ENCODE peak calls at places on chromosome 6, in eight cellular contexts. G is MM.1S; Q is CD4-positive, CD25-positive, alpha-beta regulatory T cell; N is adrenal gland; B is BE2C; Y is HepG2; S is heart right ventricle; O is heart left ventricle. F is an unnamed sample.
A peak's percentile ranks its signal among the peaks of the same experiment; 100 is the strongest.

GRCh38 chr6:40719671-40720374 is 132.7 kb upstream of the LRFN2 start:
- DNase-seq in G (no peak), Q (no peak), N (no peak), B (peak; percentile 61), Y (no peak), S (no peak), O (no peak), F (no peak)

GRCh38 chr6:338815-339262 is 46.6 kb downstream of the DUSP22 start:
- DNase-seq in G (no peak), Q (no peak), N (no peak), B (no peak), Y (no peak), S (no peak), O (no peak), F (no peak)

GRCh38 chr6:161189891-161190290 is 84.0 kb downstream of the AGPAT4 start:
- DNase-seq in G (no peak), Q (no peak), N (no peak), B (no peak), Y (no peak), S (no peak), O (no peak), F (no peak)

GRCh38 chr6:163355471-163355991 is 59.0 kb upstream of the QKI start:
- DNase-seq in G (no peak), Q (no peak), N (peak; percentile 70), B (no peak), Y (peak; percentile 15), S (peak; percentile 72), O (peak; percentile 86), F (no peak)

GRCh38 chr6:91482498-91482897 is 895.6 kb upstream of the MAP3K7 start:
- DNase-seq in G (no peak), Q (no peak), N (no peak), B (no peak), Y (no peak), S (no peak), O (no peak), F (no peak)

GRCh38 chr6:68226460-68226859 is 408.6 kb upstream of the ADGRB3 start:
- DNase-seq in G (no peak), Q (no peak), N (no peak), B (no peak), Y (no peak), S (no peak), O (no peak), F (no peak)

GRCh38 chr6:7998103-7998725 is 66.0 kb downstream of the BLOC1S5 start:
- DNase-seq in G (no peak), Q (no peak), N (no peak), B (no peak), Y (no peak), S (no peak), O (no peak), F (no peak)

GRCh38 chr6:18226451-18226850 is 37.9 kb downstream of the DEK start:
- DNase-seq in G (no peak), Q (no peak), N (no peak), B (no peak), Y (no peak), S (no peak), O (no peak), F (no peak)

GRCh38 chr6:43488667-43489276 is 11.4 kb downstream of the TJAP1 start:
- DNase-seq in G (no peak), Q (no peak), N (peak; percentile 54), B (no peak), Y (peak; percentile 53), S (no peak), O (no peak), F (no peak)

GRCh38 chr6:112683926-112684325 is 336.8 kb downstream of the RFPL4B start:
- DNase-seq in G (no peak), Q (no peak), N (no peak), B (no peak), Y (no peak), S (no peak), O (no peak), F (no peak)

GRCh38 chr6:18406955-18407738 is 20.0 kb downstream of the RNF144B start:
- DNase-seq in G (no peak), Q (no peak), N (no peak), B (no peak), Y (no peak), S (no peak), O (no peak), F (no peak)

GRCh38 chr6:3159805-3160781 is 2.7 kb upstream of the TUBB2A start:
- DNase-seq in G (no peak), Q (peak; percentile 69), N (peak; percentile 45), B (no peak), Y (peak; percentile 41), S (no peak), O (peak; percentile 37), F (peak; percentile 91)

GRCh38 chr6:26537160-26537845 is 863 bp upstream of the HMGN4 start:
- DNase-seq in G (peak; percentile 88), Q (peak; percentile 89), N (peak; percentile 95), B (peak; percentile 93), Y (peak; percentile 97), S (peak; percentile 84), O (peak; percentile 90), F (peak; percentile 96)

GRCh38 chr6:143695106-143696059 is 17.6 kb downstream of the PHACTR2 start:
- DNase-seq in G (no peak), Q (no peak), N (no peak), B (no peak), Y (no peak), S (no peak), O (no peak), F (no peak)

GRCh38 chr6:22251331-22251730 is 45.5 kb downstream of the PRL start:
- DNase-seq in G (no peak), Q (no peak), N (no peak), B (no peak), Y (no peak), S (no peak), O (no peak), F (no peak)

GRCh38 chr6:39317256-39317655 is 3.0 kb upstream of the KCNK17 start:
- DNase-seq in G (no peak), Q (no peak), N (no peak), B (no peak), Y (no peak), S (no peak), O (no peak), F (no peak)
- H3K4me1 ChIP-seq in G (no peaks in the 10 kb centered on the region), Q (no peaks in the 10 kb centered on the region), N (no peaks in the 10 kb centered on the region), B (no peaks in the 10 kb centered on the region), Y (no peaks in the 10 kb centered on the region), S (peaks cover 16% of the 10 kb centered on the region), O (peaks cover 19% of the 10 kb centered on the region), F (no peaks in the 10 kb centered on the region)

GRCh38 chr6:104941694-104942177 is 15.2 kb upstream of the LIN28B start:
- DNase-seq in G (no peak), Q (no peak), N (no peak), B (no peak), Y (no peak), S (no peak), O (no peak), F (no peak)
- H3K27me3 ChIP-seq in G (no peaks in the 10 kb centered on the region), Q (peaks cover 35% of the 10 kb centered on the region), N (peaks cover 69% of the 10 kb centered on the region), B (no peaks in the 10 kb centered on the region), Y (no peaks in the 10 kb centered on the region), S (peaks cover 99% of the 10 kb centered on the region), O (peaks cover 92% of the 10 kb centered on the region), F (peaks cover 4% of the 10 kb centered on the region)

GRCh38 chr6:52155791-52156576 is 30.2 kb upstream of the IL17A start:
- DNase-seq in G (peak; percentile 98), Q (no peak), N (no peak), B (no peak), Y (no peak), S (no peak), O (no peak), F (no peak)
- H3K4me3 ChIP-seq in G (peak overlapping the region; percentile 20), Q (no peak overlapping the region), N (no peak overlapping the region), B (no peak overlapping the region), Y (no peak overlapping the region), S (no peak overlapping the region), O (no peak overlapping the region), F (no peak overlapping the region)

DNA sequence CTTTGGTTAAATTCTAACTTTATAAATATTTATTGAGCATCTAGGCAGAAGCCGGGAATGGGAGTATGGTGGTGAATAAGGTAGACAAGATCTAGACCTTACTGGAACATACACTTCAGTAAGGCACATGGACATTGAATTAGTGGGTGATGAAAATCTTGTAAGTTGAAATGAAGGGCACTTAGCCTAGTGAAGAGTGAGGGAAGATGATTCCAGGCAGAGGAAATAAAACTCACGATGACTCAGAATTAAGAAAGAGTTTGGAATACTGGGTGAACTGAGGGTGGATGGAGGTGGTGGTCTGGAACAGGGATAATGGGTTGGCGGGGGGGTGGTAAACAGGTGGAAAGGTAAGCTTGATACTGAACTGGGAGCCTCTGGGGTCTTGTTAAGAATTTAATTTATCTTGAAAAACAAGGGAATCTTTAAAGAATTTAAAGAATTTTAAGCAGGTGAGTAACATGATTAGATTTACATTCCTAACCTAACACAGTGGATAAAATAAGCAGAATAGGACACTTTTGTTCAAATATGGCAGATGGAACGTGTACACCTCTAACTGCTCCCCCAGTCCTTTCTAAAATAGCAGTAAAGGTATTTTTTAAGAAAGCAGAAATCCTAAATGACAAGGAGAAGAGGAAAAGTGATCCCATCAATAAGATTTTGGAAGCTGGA is 75.2 kb upstream of the ARHGAP18 start:
- DNase-seq in G (no peak), Q (no peak), N (no peak), B (no peak), Y (no peak), S (no peak), O (no peak), F (no peak)
- H3K4me1 ChIP-seq in G (no peaks in the 10 kb centered on the region), Q (no peaks in the 10 kb centered on the region), N (no peaks in the 10 kb centered on the region), B (no peaks in the 10 kb centered on the region), Y (no peaks in the 10 kb centered on the region), S (no peaks in the 10 kb centered on the region), O (no peaks in the 10 kb centered on the region), F (no peaks in the 10 kb centered on the region)